ENCODE peak calls at places on chromosomes 7 and 10, in nine cellular contexts. M, Z, H, J, G, T, V, P and L are unnamed samples.

GRCh38 chr10:34916368-34916767 is 101.3 kb upstream of the PARD3 start:
- DNase-seq in V (no peak), H (peak), J (peak), P (no peak), M (no peak), T (peak), G (peak), Z (no peak), L (no peak)

GRCh38 chr10:119651514-119652327 is 541 bp downstream of the BAG3 start:
- DNase-seq in V (no peak), T (no peak), G (peak), M (no peak), H (no peak), P (peak), Z (peak), J (peak), L (peak)

GRCh38 chr10:761376-761775 is 71.9 kb upstream of the DIP2C start:
- DNase-seq in T (no peak), J (no peak), H (no peak), M (no peak), Z (no peak), P (no peak), G (no peak), V (no peak), L (no peak)

GRCh38 chr10:95552680-95553342 is 8.4 kb downstream of the SORBS1 start:
- DNase-seq in T (no peak), Z (no peak), G (no peak), V (no peak), P (no peak), J (no peak), M (no peak), H (peak), L (no peak)

GRCh38 chr7:155871211-155871610 is 58.9 kb upstream of the SHH start:
- DNase-seq in T (no peak), M (no peak), P (peak), G (no peak), V (no peak), H (no peak), J (no peak), Z (no peak), L (no peak)

GRCh38 chr10:103493362-103493871 is at the start of gene NEURL1:
- DNase-seq in Z (no peak), M (no peak), J (peak), V (peak), H (no peak), T (peak), P (peak), G (peak), L (peak)

GRCh38 chr7:10708447-10708846 is 265.2 kb upstream of the PHF14 start:
- DNase-seq in J (no peak), V (no peak), Z (no peak), H (no peak), P (no peak), M (no peak), G (no peak), T (peak), L (no peak)

GRCh38 chr7:194257-194995 is 2.1 kb downstream of the FAM20C start:
- DNase-seq in P (no peak), M (no peak), Z (no peak), V (no peak), G (peak), H (no peak), J (no peak), T (no peak), L (no peak)